ENCODE peak calls at places on chromosomes 16 and 17, in four cellular contexts. One of them, this sample, is unnamed.

GRCh38 chr17:33200116-33200515 is 93.0 kb downstream of the ASIC2 start:
- DNase-seq in colonic mucosa: peak; percentile 52
- DNase-seq in endothelial cell of umbilical vein: no peak
- DNase-seq in upper lobe of left lung: no peak
- DNase-seq in this sample: peak; percentile 37

GRCh38 chr16:14310519-14310991 is 239.4 kb downstream of the MRTFB start:
- DNase-seq in colonic mucosa: no peak
- DNase-seq in endothelial cell of umbilical vein: no peak
- DNase-seq in upper lobe of left lung: no peak
- DNase-seq in this sample: no peak

GRCh38 chr17:59623151-59623550 is 3.5 kb downstream of the CLTC start:
- DNase-seq in colonic mucosa: no peak
- DNase-seq in endothelial cell of umbilical vein: peak; percentile 36
- DNase-seq in upper lobe of left lung: no peak
- DNase-seq in this sample: no peak

GRCh38 chr17:58757162-58757613 is 1.5 kb downstream of the PPM1E start:
- DNase-seq in colonic mucosa: no peak
- DNase-seq in endothelial cell of umbilical vein: no peak
- DNase-seq in upper lobe of left lung: no peak
- DNase-seq in this sample: no peak

GRCh38 chr16:25108054-25108453 is 3.5 kb upstream of the LCMT1 start:
- DNase-seq in colonic mucosa: no peak
- DNase-seq in endothelial cell of umbilical vein: no peak
- DNase-seq in upper lobe of left lung: no peak
- DNase-seq in this sample: no peak

GRCh38 chr17:19344311-19345066 is 18.0 kb downstream of the B9D1 start:
- DNase-seq in colonic mucosa: no peak
- DNase-seq in endothelial cell of umbilical vein: no peak
- DNase-seq in upper lobe of left lung: peak; percentile 15
- DNase-seq in this sample: no peak

GRCh38 chr16:31351937-31352315 is 3.0 kb upstream of the ITGAX start:
- DNase-seq in colonic mucosa: no peak
- DNase-seq in endothelial cell of umbilical vein: no peak
- DNase-seq in upper lobe of left lung: peak; percentile 74
- DNase-seq in this sample: no peak

GRCh38 chr17:32496348-32497078 is 9.7 kb downstream of the CDK5R1 start:
- DNase-seq in colonic mucosa: no peak
- DNase-seq in endothelial cell of umbilical vein: no peak
- DNase-seq in upper lobe of left lung: no peak
- DNase-seq in this sample: peak; percentile 78

GRCh38 chr16:64269756-64270155 is 852.1 kb downstream of the CDH11 start:
- DNase-seq in colonic mucosa: no peak
- DNase-seq in endothelial cell of umbilical vein: no peak
- DNase-seq in upper lobe of left lung: no peak
- DNase-seq in this sample: no peak

GRCh38 chr16:17607624-17608023 is 136.9 kb upstream of the XYLT1 start:
- DNase-seq in colonic mucosa: no peak
- DNase-seq in endothelial cell of umbilical vein: no peak
- DNase-seq in upper lobe of left lung: no peak
- DNase-seq in this sample: no peak

GRCh38 chr16:25586826-25587225 is 104.9 kb upstream of the HS3ST4 start:
- DNase-seq in colonic mucosa: no peak
- DNase-seq in endothelial cell of umbilical vein: no peak
- DNase-seq in upper lobe of left lung: no peak
- DNase-seq in this sample: no peak

GRCh38 chr17:57938061-57938502 is 17.1 kb downstream of the CUEDC1 start:
- DNase-seq in colonic mucosa: peak; percentile 73
- DNase-seq in endothelial cell of umbilical vein: no peak
- DNase-seq in upper lobe of left lung: no peak
- DNase-seq in this sample: no peak

GRCh38 chr17:66508896-66509843 is 206.8 kb downstream of the PRKCA start:
- DNase-seq in colonic mucosa: peak; percentile 90
- DNase-seq in endothelial cell of umbilical vein: peak; percentile 62
- DNase-seq in upper lobe of left lung: peak; percentile 72
- DNase-seq in this sample: peak; percentile 87

GRCh38 chr16:11333696-11334095 is 11.6 kb upstream of the RMI2 start:
- DNase-seq in colonic mucosa: no peak
- DNase-seq in endothelial cell of umbilical vein: no peak
- DNase-seq in upper lobe of left lung: no peak
- DNase-seq in this sample: peak; percentile 36

GRCh38 chr16:72203401-72203800 is 31.4 kb upstream of the PMFBP1 start:
- DNase-seq in colonic mucosa: no peak
- DNase-seq in endothelial cell of umbilical vein: peak; percentile 83
- DNase-seq in upper lobe of left lung: peak; percentile 52
- DNase-seq in this sample: peak; percentile 8

GRCh38 chr17:13074026-13074425 is 56.2 kb upstream of the ELAC2 start:
- DNase-seq in colonic mucosa: no peak
- DNase-seq in endothelial cell of umbilical vein: no peak
- DNase-seq in upper lobe of left lung: no peak
- DNase-seq in this sample: no peak

GRCh38 chr16:77679901-77680300 is 42.4 kb upstream of the NUDT7 start:
- DNase-seq in colonic mucosa: no peak
- DNase-seq in endothelial cell of umbilical vein: no peak
- DNase-seq in upper lobe of left lung: no peak
- DNase-seq in this sample: no peak

GRCh38 chr16:31382485-31383161 is 10.5 kb upstream of the ITGAD start:
- DNase-seq in colonic mucosa: peak; percentile 59
- DNase-seq in endothelial cell of umbilical vein: peak; percentile 35
- DNase-seq in upper lobe of left lung: peak; percentile 76
- DNase-seq in this sample: no peak

GRCh38 chr17:51869387-51869786 is 289.1 kb downstream of the CA10 start:
- DNase-seq in colonic mucosa: peak; percentile 31
- DNase-seq in endothelial cell of umbilical vein: no peak
- DNase-seq in upper lobe of left lung: no peak
- DNase-seq in this sample: no peak

GRCh38 chr17:76612977-76613851 is 27.6 kb upstream of the ST6GALNAC2 start:
- DNase-seq in colonic mucosa: no peak
- DNase-seq in endothelial cell of umbilical vein: no peak
- DNase-seq in upper lobe of left lung: no peak
- DNase-seq in this sample: no peak

GRCh38 chr16:83350466-83350865 is 457.3 kb upstream of the HSBP1 start:
- DNase-seq in colonic mucosa: no peak
- DNase-seq in endothelial cell of umbilical vein: no peak
- DNase-seq in upper lobe of left lung: no peak
- DNase-seq in this sample: no peak

GRCh38 chr17:62859146-62859545 is 51.0 kb upstream of the MARCHF10 start:
- DNase-seq in colonic mucosa: no peak
- DNase-seq in endothelial cell of umbilical vein: peak; percentile 70
- DNase-seq in upper lobe of left lung: peak; percentile 57
- DNase-seq in this sample: peak; percentile 25

GRCh38 chr16:23351360-23351759 is 49.3 kb downstream of the SCNN1B start:
- DNase-seq in colonic mucosa: peak; percentile 87
- DNase-seq in endothelial cell of umbilical vein: no peak
- DNase-seq in upper lobe of left lung: no peak
- DNase-seq in this sample: no peak

GRCh38 chr17:4914009-4914408 is 11.1 kb upstream of the CHRNE start:
- DNase-seq in colonic mucosa: no peak
- DNase-seq in endothelial cell of umbilical vein: no peak
- DNase-seq in upper lobe of left lung: no peak
- DNase-seq in this sample: no peak

GRCh38 chr16:88102597-88102996 is 151.4 kb downstream of the BANP start:
- DNase-seq in colonic mucosa: no peak
- DNase-seq in endothelial cell of umbilical vein: no peak
- DNase-seq in upper lobe of left lung: no peak
- DNase-seq in this sample: no peak

GRCh38 chr16:87432330-87432915 is 40.3 kb downstream of the MAP1LC3B start:
- DNase-seq in colonic mucosa: no peak
- DNase-seq in endothelial cell of umbilical vein: no peak
- DNase-seq in upper lobe of left lung: no peak
- DNase-seq in this sample: no peak

GRCh38 chr17:17666111-17666714 is 15.0 kb upstream of the RAI1 start:
- DNase-seq in colonic mucosa: peak; percentile 54
- DNase-seq in endothelial cell of umbilical vein: no peak
- DNase-seq in upper lobe of left lung: no peak
- DNase-seq in this sample: peak; percentile 73

GRCh38 chr17:39999067-39999466 is 16.2 kb upstream of the CSF3 start:
- DNase-seq in colonic mucosa: no peak
- DNase-seq in endothelial cell of umbilical vein: no peak
- DNase-seq in upper lobe of left lung: peak; percentile 75
- DNase-seq in this sample: no peak

GRCh38 chr17:79715318-79716182 is 15.2 kb upstream of the ENPP7 start:
- DNase-seq in colonic mucosa: peak; percentile 38
- DNase-seq in endothelial cell of umbilical vein: no peak
- DNase-seq in upper lobe of left lung: no peak
- DNase-seq in this sample: no peak

DNA sequence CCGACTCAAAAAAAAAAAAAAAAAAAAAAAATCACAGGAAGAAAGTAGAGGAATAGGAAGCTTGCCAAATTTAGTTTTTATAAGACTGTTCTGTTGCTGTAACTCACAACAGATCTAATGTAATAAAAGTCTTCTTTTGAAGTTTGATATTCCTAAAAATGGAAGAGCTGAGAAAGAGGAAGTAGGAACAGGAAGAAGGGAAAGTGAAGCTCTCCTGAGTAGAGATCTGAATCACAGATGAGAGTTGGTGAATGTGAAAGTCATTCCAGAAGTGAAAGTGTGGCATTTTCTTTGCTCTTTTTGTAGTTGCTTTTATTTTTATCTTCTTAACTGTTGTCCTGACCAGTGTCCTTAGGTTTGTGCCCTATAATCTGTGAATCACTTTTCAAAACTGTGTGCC is 2.1 kb downstream of the NMT1 start:
- DNase-seq in colonic mucosa: no peak
- DNase-seq in endothelial cell of umbilical vein: no peak
- DNase-seq in upper lobe of left lung: no peak
- DNase-seq in this sample: no peak
- H3K27ac ChIP-seq in colonic mucosa: peak overlapping the region; percentile 34
- H3K27ac ChIP-seq in endothelial cell of umbilical vein: no peak overlapping the region
- H3K27ac ChIP-seq in upper lobe of left lung: no peak overlapping the region
- H3K27ac ChIP-seq in this sample: no peak overlapping the region

GRCh38 chr16:7303677-7304200 is 28.9 kb upstream of the RBFOX1 start:
- DNase-seq in colonic mucosa: no peak
- DNase-seq in endothelial cell of umbilical vein: no peak
- DNase-seq in upper lobe of left lung: no peak
- DNase-seq in this sample: no peak
- H3K4me3 ChIP-seq in colonic mucosa: no peak overlapping the region
- H3K4me3 ChIP-seq in endothelial cell of umbilical vein: no peak overlapping the region
- H3K4me3 ChIP-seq in upper lobe of left lung: no peak overlapping the region
- H3K4me3 ChIP-seq in this sample: no peak overlapping the region

GRCh38 chr16:27301236-27301861 is 12.4 kb upstream of the IL4R start:
- DNase-seq in colonic mucosa: no peak
- DNase-seq in endothelial cell of umbilical vein: no peak
- DNase-seq in upper lobe of left lung: no peak
- DNase-seq in this sample: no peak
- TF ChIP-seq CTCF in colonic mucosa: no peak
- TF ChIP-seq CTCF in endothelial cell of umbilical vein: no peak
- TF ChIP-seq CTCF in upper lobe of left lung: no peak
- TF ChIP-seq CTCF in this sample: no peak

DNA sequence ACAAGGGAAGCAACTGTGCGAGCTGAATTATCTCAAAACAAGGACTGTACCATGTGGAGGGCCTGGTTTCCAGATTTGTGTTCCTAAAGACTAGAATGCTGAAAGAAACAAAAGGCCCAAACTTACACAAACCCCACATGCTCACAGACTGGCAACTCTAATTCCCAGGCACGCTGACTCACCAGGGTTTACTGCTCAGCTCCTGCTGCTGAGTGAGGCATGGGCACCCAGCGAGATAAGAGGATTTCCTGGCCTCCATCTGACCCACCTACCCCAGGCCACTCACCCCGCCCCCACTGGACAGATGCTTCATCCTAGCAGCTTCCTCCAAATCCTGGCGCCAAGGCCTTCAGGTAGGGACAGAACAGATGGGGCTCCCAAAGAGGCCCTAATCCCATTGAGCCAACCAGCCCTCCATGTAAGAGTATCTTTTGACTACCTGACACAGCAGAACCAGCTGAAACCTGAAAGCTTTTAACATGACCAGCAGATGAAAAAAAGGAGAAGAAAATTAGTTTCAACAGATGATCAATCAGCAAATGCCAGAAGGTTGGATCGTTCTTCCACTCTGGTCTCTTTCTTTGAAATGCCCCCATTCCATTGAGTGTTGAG is 33.9 kb downstream of the DCUN1D3 start:
- DNase-seq in colonic mucosa: peak; percentile 30
- DNase-seq in endothelial cell of umbilical vein: peak; percentile 90
- DNase-seq in upper lobe of left lung: no peak
- DNase-seq in this sample: peak; percentile 87
- H3K27ac ChIP-seq in colonic mucosa: no peak overlapping the region
- H3K27ac ChIP-seq in endothelial cell of umbilical vein: peak overlapping the region; percentile 97
- H3K27ac ChIP-seq in upper lobe of left lung: peak overlapping the region; percentile 51
- H3K27ac ChIP-seq in this sample: peak overlapping the region; percentile 91

GRCh38 chr16:75109732-75110243 is 6.8 kb downstream of the LDHD start:
- DNase-seq in colonic mucosa: peak; percentile 75
- DNase-seq in endothelial cell of umbilical vein: no peak
- DNase-seq in upper lobe of left lung: no peak
- DNase-seq in this sample: no peak

GRCh38 chr16:75110637-75111513 is 5.7 kb downstream of the LDHD start:
- DNase-seq in colonic mucosa: peak; percentile 95
- DNase-seq in endothelial cell of umbilical vein: peak; percentile 85
- DNase-seq in upper lobe of left lung: peak; percentile 92
- DNase-seq in this sample: peak; percentile 78

GRCh38 chr16:75112281-75113045 is 4.1 kb downstream of the LDHD start:
- DNase-seq in colonic mucosa: no peak
- DNase-seq in endothelial cell of umbilical vein: no peak
- DNase-seq in upper lobe of left lung: no peak
- DNase-seq in this sample: no peak

GRCh38 chr16:75113046-75113491 is 3.5 kb downstream of the LDHD start:
- DNase-seq in colonic mucosa: no peak
- DNase-seq in endothelial cell of umbilical vein: no peak
- DNase-seq in upper lobe of left lung: no peak
- DNase-seq in this sample: no peak

GRCh38 chr16:75111514-75112280 is 4.9 kb downstream of the LDHD start:
- DNase-seq in colonic mucosa: no peak
- DNase-seq in endothelial cell of umbilical vein: peak; percentile 41
- DNase-seq in upper lobe of left lung: no peak
- DNase-seq in this sample: no peak
- H3K4me3 ChIP-seq in colonic mucosa: no peak overlapping the region
- H3K4me3 ChIP-seq in endothelial cell of umbilical vein: no peak overlapping the region
- H3K4me3 ChIP-seq in upper lobe of left lung: no peak overlapping the region
- H3K4me3 ChIP-seq in this sample: no peak overlapping the region

GRCh38 chr17:15456972-15457722 is 10.3 kb downstream of the CDRT4 start:
- DNase-seq in colonic mucosa: no peak
- DNase-seq in endothelial cell of umbilical vein: peak; percentile 62
- DNase-seq in upper lobe of left lung: no peak
- DNase-seq in this sample: peak; percentile 83
- TF ChIP-seq CTCF in colonic mucosa: no peak
- TF ChIP-seq CTCF in endothelial cell of umbilical vein: no peak
- TF ChIP-seq CTCF in upper lobe of left lung: peak; percentile 13
- TF ChIP-seq CTCF in this sample: peak; percentile 31

DNA sequence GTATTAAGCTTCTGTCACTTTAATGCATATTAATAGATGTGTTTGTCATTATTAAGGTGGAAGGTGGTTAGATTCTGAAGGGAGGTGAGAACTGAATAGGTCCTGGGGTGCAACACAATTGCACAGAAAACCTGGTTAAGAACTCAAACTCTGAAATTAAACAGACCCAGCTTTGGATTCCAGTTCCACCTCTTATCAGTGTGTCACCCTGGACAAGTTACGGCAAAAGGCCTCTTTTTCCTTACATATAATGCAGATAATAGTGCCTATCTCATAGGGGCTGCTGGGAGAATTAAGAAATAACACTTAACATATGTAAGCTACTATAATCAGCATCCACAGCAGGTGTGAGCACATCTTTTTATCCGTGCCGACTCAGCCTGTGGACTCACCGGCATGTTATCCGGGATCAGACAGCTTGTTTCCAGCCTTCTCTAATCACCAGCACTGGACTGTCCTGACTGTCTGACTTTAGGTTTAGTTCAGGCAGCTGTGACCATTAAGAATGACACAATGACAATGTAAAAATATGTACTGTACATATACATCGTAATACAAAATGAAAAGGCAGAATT is 31.4 kb downstream of the TEX2 start:
- DNase-seq in colonic mucosa: no peak
- DNase-seq in endothelial cell of umbilical vein: no peak
- DNase-seq in upper lobe of left lung: no peak
- DNase-seq in this sample: no peak
- H3K27ac ChIP-seq in colonic mucosa: no peak overlapping the region
- H3K27ac ChIP-seq in endothelial cell of umbilical vein: no peak overlapping the region
- H3K27ac ChIP-seq in upper lobe of left lung: peak overlapping the region; percentile 43
- H3K27ac ChIP-seq in this sample: peak overlapping the region; percentile 48

This sample was measured in astrocyte.